ENCODE peak calls at places on chromosome 2, in nine cellular contexts. U, O, X, J, I, G, E, P and H are unnamed samples. For H3K4me1, the result is how much of the 10 kb centered on the place peaks cover.

GRCh38 chr2:221255862-221256261 is 316.2 kb downstream of the EPHA4 start:
- DNase-seq in U (no peak), O (no peak), X (no peak), J (no peak), I (no peak), G (no peak), E (no peak), P (peak), H (no peak)

GRCh38 chr2:68253211-68254068 is 1.1 kb upstream of the PPP3R1 start:
- DNase-seq in U (no peak), O (no peak), X (no peak), J (no peak), I (peak), G (no peak), E (no peak), P (no peak), H (no peak)

GRCh38 chr2:18630101-18630500 is 40.7 kb upstream of the NT5C1B start:
- DNase-seq in U (no peak), O (no peak), X (no peak), J (no peak), I (peak), G (no peak), E (no peak), P (no peak), H (peak)

GRCh38 chr2:216665240-216665639 is 30.1 kb downstream of the IGFBP5 start:
- DNase-seq in U (peak), O (no peak), X (no peak), J (no peak), I (peak), G (no peak), E (no peak), P (peak), H (no peak)

GRCh38 chr2:65129276-65129612 is 662 bp downstream of the RAB1A start:
- DNase-seq in U (no peak), O (no peak), X (no peak), J (no peak), I (no peak), G (no peak), E (no peak), P (no peak), H (no peak)

GRCh38 chr2:231932985-231933915 is 7.1 kb upstream of the NPPC start:
- DNase-seq in U (no peak), O (no peak), X (no peak), J (peak), I (no peak), G (no peak), E (no peak), P (no peak), H (no peak)

GRCh38 chr2:11573418-11574175 is 39.8 kb downstream of the GREB1 start:
- DNase-seq in U (no peak), O (no peak), X (no peak), J (no peak), I (peak), G (no peak), E (peak), P (peak), H (peak)

GRCh38 chr2:230362030-230362691 is 35.2 kb downstream of the SP140L start:
- DNase-seq in U (no peak), O (no peak), X (no peak), J (no peak), I (no peak), G (no peak), E (no peak), P (no peak), H (no peak)

GRCh38 chr2:199452991-199453379 is 4.8 kb downstream of the SATB2 start:
- DNase-seq in U (no peak), O (no peak), X (no peak), J (no peak), I (no peak), G (no peak), E (no peak), P (no peak), H (no peak)

GRCh38 chr2:238706163-238706562 is 141.7 kb upstream of the TWIST2 start:
- DNase-seq in U (no peak), O (no peak), X (no peak), J (no peak), I (no peak), G (no peak), E (no peak), P (peak), H (no peak)

GRCh38 chr2:37625156-37625555 is 46.3 kb downstream of the CDC42EP3 start:
- DNase-seq in U (no peak), O (no peak), X (no peak), J (no peak), I (peak), G (no peak), E (no peak), P (no peak), H (peak)

GRCh38 chr2:15869871-15870270 is 70.5 kb upstream of the MYCN start:
- DNase-seq in U (no peak), O (no peak), X (no peak), J (no peak), I (no peak), G (no peak), E (no peak), P (no peak), H (no peak)

GRCh38 chr2:51706220-51706619 is 674.3 kb upstream of the NRXN1 start:
- DNase-seq in U (no peak), O (no peak), X (no peak), J (no peak), I (no peak), G (no peak), E (no peak), P (no peak), H (no peak)

GRCh38 chr2:30149513-30149912 is 2.7 kb downstream of the YPEL5 start:
- DNase-seq in U (no peak), O (no peak), X (no peak), J (no peak), I (peak), G (no peak), E (no peak), P (peak), H (peak)

GRCh38 chr2:206160124-206160806 is 570 bp downstream of the EEF1B2 start:
- DNase-seq in U (no peak), O (peak), X (no peak), J (peak), I (no peak), G (no peak), E (no peak), P (no peak), H (peak)

GRCh38 chr2:136118819-136119716 is 1.1 kb upstream of the CXCR4 start:
- DNase-seq in U (peak), O (peak), X (peak), J (peak), I (no peak), G (no peak), E (peak), P (peak), H (peak)

GRCh38 chr2:111209045-111209514 is 88.4 kb downstream of the BCL2L11 start:
- DNase-seq in U (no peak), O (no peak), X (no peak), J (no peak), I (peak), G (no peak), E (no peak), P (no peak), H (peak)

GRCh38 chr2:5693288-5694015 is 1.3 kb downstream of the SOX11 start:
- DNase-seq in U (no peak), O (no peak), X (no peak), J (no peak), I (peak), G (no peak), E (no peak), P (peak), H (peak)

GRCh38 chr2:8692783-8693768 is 11.2 kb downstream of the ID2 start:
- DNase-seq in U (peak), O (peak), X (peak), J (no peak), I (no peak), G (no peak), E (peak), P (peak), H (no peak)

GRCh38 chr2:193240752-193241151 is 1046.0 kb upstream of the TMEFF2 start:
- DNase-seq in U (no peak), O (no peak), X (no peak), J (no peak), I (no peak), G (no peak), E (no peak), P (no peak), H (peak)

GRCh38 chr2:5535301-5535700 is 156.9 kb upstream of the SOX11 start:
- DNase-seq in U (no peak), O (no peak), X (no peak), J (no peak), I (no peak), G (no peak), E (no peak), P (no peak), H (no peak)

GRCh38 chr2:11159574-11160170 is 4.4 kb downstream of the SLC66A3 start:
- DNase-seq in U (no peak), O (no peak), X (no peak), J (peak), I (no peak), G (no peak), E (no peak), P (peak), H (no peak)

GRCh38 chr2:215723011-215723410 is 287.1 kb upstream of the FN1 start:
- DNase-seq in U (no peak), O (no peak), X (no peak), J (no peak), I (peak), G (no peak), E (no peak), P (no peak), H (no peak)

GRCh38 chr2:118110991-118111390 is 22.7 kb downstream of the INSIG2 start:
- DNase-seq in U (no peak), O (no peak), X (no peak), J (no peak), I (no peak), G (no peak), E (no peak), P (no peak), H (no peak)

GRCh38 chr2:45380131-45380836 is 230.8 kb downstream of the SRBD1 start:
- DNase-seq in U (no peak), O (no peak), X (no peak), J (no peak), I (peak), G (no peak), E (no peak), P (no peak), H (no peak)

GRCh38 chr2:197487385-197487784 is 12.3 kb downstream of the HSPD1 start:
- DNase-seq in U (no peak), O (no peak), X (no peak), J (no peak), I (no peak), G (no peak), E (no peak), P (no peak), H (no peak)

GRCh38 chr2:72112981-72113846 is 34.4 kb downstream of the CYP26B1 start:
- DNase-seq in U (no peak), O (no peak), X (no peak), J (no peak), I (no peak), G (no peak), E (no peak), P (no peak), H (no peak)

GRCh38 chr2:101113441-101114267 is 37.5 kb downstream of the TBC1D8 start:
- DNase-seq in U (no peak), O (no peak), X (no peak), J (no peak), I (no peak), G (peak), E (no peak), P (peak), H (peak)

GRCh38 chr2:22056621-22057132 is 932.9 kb downstream of the TDRD15 start:
- DNase-seq in U (no peak), O (no peak), X (no peak), J (no peak), I (no peak), G (no peak), E (no peak), P (no peak), H (no peak)

GRCh38 chr2:222436040-222436413 is 11.7 kb downstream of the SGPP2 start:
- DNase-seq in U (no peak), O (no peak), X (no peak), J (no peak), I (no peak), G (no peak), E (no peak), P (peak), H (no peak)

GRCh38 chr2:217555075-217555876 is 447.5 kb downstream of the TNS1 start:
- DNase-seq in U (no peak), O (peak), X (no peak), J (no peak), I (no peak), G (no peak), E (no peak), P (peak), H (no peak)

GRCh38 chr2:215614296-215614695 is 178.4 kb upstream of the FN1 start:
- DNase-seq in U (no peak), O (no peak), X (no peak), J (no peak), I (no peak), G (no peak), E (no peak), P (no peak), H (no peak)

GRCh38 chr2:195488567-195488966 is 168.5 kb upstream of the SLC39A10 start:
- DNase-seq in U (no peak), O (no peak), X (no peak), J (no peak), I (no peak), G (no peak), E (no peak), P (no peak), H (no peak)

GRCh38 chr2:16166327-16166981 is 226.1 kb downstream of the MYCN start:
- DNase-seq in U (no peak), O (no peak), X (no peak), J (no peak), I (no peak), G (no peak), E (no peak), P (peak), H (no peak)

GRCh38 chr2:214628091-214628490 is 181.4 kb downstream of the BARD1 start:
- DNase-seq in U (no peak), O (no peak), X (no peak), J (no peak), I (peak), G (no peak), E (no peak), P (no peak), H (no peak)

GRCh38 chr2:49598231-49598630 is 443.9 kb upstream of the FSHR start:
- DNase-seq in U (no peak), O (no peak), X (no peak), J (no peak), I (no peak), G (no peak), E (no peak), P (no peak), H (no peak)

GRCh38 chr2:43576983-43577892 is 18.6 kb downstream of the THADA start:
- DNase-seq in U (no peak), O (no peak), X (no peak), J (no peak), I (peak), G (no peak), E (no peak), P (no peak), H (peak)

DNA sequence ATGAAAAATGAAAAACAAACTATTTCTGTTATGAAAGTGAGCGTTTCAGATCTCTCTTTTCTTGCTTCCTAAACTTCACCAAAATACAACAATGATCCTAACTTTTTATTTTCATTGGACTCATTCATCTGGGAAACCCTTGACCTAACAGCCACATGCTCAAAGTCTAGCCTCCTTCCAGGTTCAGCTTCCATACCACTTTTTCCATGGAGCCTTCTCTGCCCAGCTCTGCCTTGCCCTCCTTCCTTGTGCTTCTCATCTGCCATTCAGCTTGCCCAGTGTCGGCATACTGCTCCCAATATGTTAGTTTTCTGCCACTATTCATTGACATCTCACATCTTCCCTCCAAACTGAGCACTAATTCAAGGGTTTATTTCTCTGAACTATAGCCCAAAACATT is 214.7 kb downstream of the RAD51AP2 start:
- DNase-seq in U (no peak), O (no peak), X (no peak), J (no peak), I (no peak), G (no peak), E (no peak), P (no peak), H (no peak)
- H3K27ac ChIP-seq in U (no peak), O (no peak), X (no peak), J (no peak), I (peak), G (no peak), E (no peak), P (no peak), H (no peak)

GRCh38 chr2:119228136-119228535 is 4.5 kb downstream of the STEAP3 start:
- DNase-seq in U (no peak), O (no peak), X (no peak), J (no peak), I (no peak), G (no peak), E (no peak), P (no peak), H (no peak)
- H3K4me1 ChIP-seq in U (under half), O (half or more), X (under half), J (under half), I (under half), G (under half), E (under half), P (under half), H (under half)

GRCh38 chr2:97769308-97769707 is 55.9 kb downstream of the ZAP70 start:
- DNase-seq in U (no peak), O (no peak), X (no peak), J (no peak), I (no peak), G (no peak), E (no peak), P (peak), H (no peak)

GRCh38 chr2:97770450-97770849 is 57.1 kb downstream of the ZAP70 start:
- DNase-seq in U (no peak), O (no peak), X (no peak), J (no peak), I (no peak), G (no peak), E (no peak), P (peak), H (no peak)

GRCh38 chr2:97779141-97779540 is 65.8 kb downstream of the ZAP70 start:
- DNase-seq in U (no peak), O (no peak), X (no peak), J (no peak), I (no peak), G (no peak), E (no peak), P (peak), H (no peak)

GRCh38 chr2:97775074-97775473 is 61.7 kb downstream of the ZAP70 start:
- DNase-seq in U (no peak), O (no peak), X (no peak), J (no peak), I (no peak), G (no peak), E (no peak), P (peak), H (no peak)

DNA sequence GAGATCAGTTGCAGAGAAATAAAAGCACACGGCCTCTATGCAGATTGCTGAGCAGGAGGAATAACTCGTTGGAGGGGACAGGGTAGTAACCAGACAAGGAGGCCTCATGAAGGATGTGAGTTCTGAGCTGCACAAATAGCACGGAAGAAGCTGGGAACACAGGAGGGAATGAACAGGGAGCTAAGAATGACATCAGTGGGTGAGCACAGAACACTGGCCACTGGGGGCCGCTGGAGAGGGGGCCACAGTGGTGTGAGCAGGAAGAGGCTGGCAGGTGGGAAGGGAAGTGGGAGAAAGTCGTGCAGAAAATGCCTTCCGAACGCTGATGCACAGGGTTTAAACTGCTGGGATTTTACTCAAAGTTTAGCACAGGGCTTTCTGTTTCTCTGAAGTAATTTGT is 61.0 kb downstream of the ZAP70 start:
- DNase-seq in U (no peak), O (no peak), X (no peak), J (no peak), I (no peak), G (no peak), E (no peak), P (peak), H (peak)
- TF ChIP-seq CTCF in U (no peak), O (peak), X (peak), J (no peak), I (peak), G (peak), E (no peak), P (peak), H (peak)

GRCh38 chr2:151333083-151333482 is 24.3 kb upstream of the TNFAIP6 start:
- DNase-seq in U (no peak), O (no peak), X (no peak), J (no peak), I (no peak), G (no peak), E (no peak), P (no peak), H (no peak)
- H3K27ac ChIP-seq in U (no peak), O (no peak), X (no peak), J (no peak), I (no peak), G (no peak), E (no peak), P (no peak), H (no peak)

DNA sequence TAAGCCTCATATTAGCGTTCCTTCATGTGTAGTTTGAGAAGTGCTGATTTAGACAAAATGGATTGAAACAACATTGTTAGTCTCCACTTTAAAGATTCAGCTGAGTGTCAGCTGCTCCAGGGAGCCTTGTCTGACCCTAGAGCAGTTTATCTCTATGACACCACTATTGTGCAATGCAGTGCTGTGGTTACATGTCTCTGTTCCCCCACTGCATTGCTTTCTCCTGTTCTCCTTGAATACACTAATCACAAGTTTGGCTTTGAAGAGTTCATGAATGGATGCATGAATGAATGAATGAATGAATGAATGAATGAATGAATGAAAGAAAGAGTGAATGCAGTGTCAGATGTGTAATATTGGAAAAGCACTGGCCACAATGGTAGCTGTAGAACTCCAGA is 38.3 kb downstream of the GCG start:
- DNase-seq in U (no peak), O (no peak), X (no peak), J (no peak), I (peak), G (no peak), E (no peak), P (no peak), H (no peak)
- H3K4me1 ChIP-seq in U (under half), O (under half), X (under half), J (under half), I (under half), G (under half), E (under half), P (under half), H (under half)

GRCh38 chr2:237281900-237282306 is 132.1 kb downstream of the COL6A3 start:
- DNase-seq in U (no peak), O (no peak), X (no peak), J (no peak), I (peak), G (no peak), E (no peak), P (no peak), H (no peak)

GRCh38 chr2:237280937-237281336 is 133.0 kb downstream of the COL6A3 start:
- DNase-seq in U (no peak), O (no peak), X (no peak), J (no peak), I (no peak), G (no peak), E (no peak), P (no peak), H (no peak)

GRCh38 chr2:237279012-237279768 is 134.8 kb downstream of the COL6A3 start:
- DNase-seq in U (no peak), O (no peak), X (no peak), J (no peak), I (no peak), G (no peak), E (no peak), P (no peak), H (no peak)

GRCh38 chr2:237278593-237278992 is 135.4 kb downstream of the COL6A3 start:
- DNase-seq in U (peak), O (peak), X (peak), J (peak), I (no peak), G (no peak), E (no peak), P (no peak), H (peak)

DNA sequence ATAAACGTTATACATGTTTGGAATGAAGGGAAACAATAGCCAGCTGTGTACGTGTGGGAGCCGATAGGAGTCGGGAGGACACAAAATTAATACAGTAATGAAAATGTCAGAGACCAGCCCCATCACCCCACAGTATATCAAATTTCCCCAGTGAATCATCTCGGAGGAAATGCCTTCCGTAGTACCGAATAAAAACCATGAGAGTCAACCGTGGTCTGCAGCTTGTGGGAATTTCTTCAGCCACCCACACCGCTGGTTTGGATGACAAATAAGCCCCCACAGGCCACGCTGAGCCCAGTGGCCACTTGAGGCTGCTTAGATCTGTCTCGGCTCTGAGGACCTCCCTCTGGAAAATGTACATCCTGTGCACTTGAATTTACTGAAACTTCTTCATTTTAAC is 133.7 kb downstream of the COL6A3 start:
- DNase-seq in U (peak), O (no peak), X (no peak), J (no peak), I (peak), G (no peak), E (no peak), P (no peak), H (no peak)
- TF ChIP-seq CTCF in U (no peak), O (no peak), X (no peak), J (no peak), I (no peak), G (no peak), E (no peak), P (no peak), H (no peak)